ENCODE peak calls at places on chromosomes 11 and 22, in nine cellular contexts. V is stomach, R is GM12892, X is endothelial cell of umbilical vein, A is GM23338, P is GM12891, U is transverse colon, Z is upper lobe of left lung, J is Panc1. C is an unnamed sample.

GRCh38 chr22:42560381-42560780 is 6.6 kb downstream of the SERHL2 start:
- DNase-seq in V (no peak), R (no peak), X (no peak), A (no peak), P (no peak), U (no peak), Z (no peak), J (no peak), C (no peak)

GRCh38 chr11:15842345-15842744 is 514.0 kb downstream of the SOX6 start:
- DNase-seq in V (no peak), R (no peak), X (no peak), A (no peak), P (no peak), U (no peak), Z (no peak), J (no peak), C (no peak)

GRCh38 chr11:111123463-111124398 is 121.8 kb upstream of the POU2AF2 start:
- DNase-seq in V (no peak), R (no peak), X (no peak), A (no peak), P (no peak), U (no peak), Z (no peak), J (no peak), C (no peak)

GRCh38 chr11:76587810-76588454 is 82.6 kb downstream of the LRRC32 start:
- DNase-seq in V (no peak), R (no peak), X (no peak), A (no peak), P (no peak), U (no peak), Z (no peak), J (no peak), C (no peak)

GRCh38 chr11:64916040-64916847 is 765 bp downstream of the ATG2A start:
- DNase-seq in V (peak; percentile 52), R (peak; percentile 53), X (peak; percentile 34), A (peak; percentile 62), P (peak; percentile 63), U (peak; percentile 56), Z (peak; percentile 58), J (peak; percentile 51), C (no peak)

GRCh38 chr22:44051961-44052360 is 27.9 kb downstream of the PARVB start:
- DNase-seq in V (no peak), R (no peak), X (no peak), A (no peak), P (no peak), U (no peak), Z (no peak), J (no peak), C (no peak)

GRCh38 chr11:131430466-131431176 is 60.2 kb downstream of the NTM start:
- DNase-seq in V (no peak), R (no peak), X (no peak), A (no peak), P (no peak), U (no peak), Z (no peak), J (no peak), C (no peak)

GRCh38 chr11:33687733-33688479 is 12.7 kb downstream of the C11orf91 start:
- DNase-seq in V (no peak), R (peak; percentile 35), X (peak; percentile 75), A (peak; percentile 86), P (peak; percentile 35), U (no peak), Z (no peak), J (no peak), C (no peak)

GRCh38 chr22:37525073-37525745 is 6.0 kb upstream of the CARD10 start:
- DNase-seq in V (no peak), R (no peak), X (peak; percentile 76), A (no peak), P (no peak), U (no peak), Z (no peak), J (no peak), C (no peak)

GRCh38 chr11:88420165-88420781 is 82.7 kb upstream of the CTSC start:
- DNase-seq in V (no peak), R (no peak), X (no peak), A (no peak), P (no peak), U (no peak), Z (no peak), J (no peak), C (peak; percentile 60)

DNA sequence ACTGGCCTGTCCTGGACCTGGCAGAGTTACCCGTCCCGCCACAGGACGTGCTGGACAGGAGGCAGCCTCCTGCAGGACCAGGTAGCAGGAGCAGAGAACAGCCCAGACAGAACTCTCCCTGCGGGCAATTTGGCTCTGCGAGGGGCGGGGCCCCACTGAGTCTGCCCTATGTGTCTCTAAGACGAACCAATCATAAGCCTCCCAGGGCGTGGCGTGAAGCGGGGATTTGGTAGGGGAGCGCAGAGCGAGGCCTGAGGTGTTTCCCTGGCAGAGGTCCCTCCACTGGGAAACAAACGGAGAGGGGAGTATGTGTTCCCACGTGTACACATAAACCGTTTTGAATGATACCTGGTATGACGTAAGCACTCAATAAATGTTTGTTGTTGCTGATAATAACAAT is 7.4 kb downstream of the CD82 start:
- DNase-seq in V (peak; percentile 83), R (no peak), X (no peak), A (peak; percentile 79), P (no peak), U (no peak), Z (no peak), J (no peak), C (no peak)
- TF ChIP-seq POLR2AphosphoS5 in V (peak; percentile 31), R (no peak), X (no peak), A (no peak), P (no peak), U (no peak), Z (no peak), J (no peak), C (no peak)

GRCh38 chr11:1515082-1516060 is 28.8 kb upstream of the MOB2 start:
- DNase-seq in V (peak; percentile 85), R (peak; percentile 91), X (peak; percentile 63), A (peak; percentile 91), P (peak; percentile 96), U (peak; percentile 82), Z (peak; percentile 96), J (peak; percentile 22), C (peak; percentile 28)
- TF ChIP-seq POLR2AphosphoS5 in V (peak; percentile 58), R (no peak), X (no peak), A (no peak), P (no peak), U (no peak), Z (no peak), J (no peak), C (no peak)

GRCh38 chr11:73335204-73335923 is 27.3 kb downstream of the ARHGEF17 start:
- DNase-seq in V (peak; percentile 87), R (peak; percentile 68), X (peak; percentile 88), A (peak; percentile 86), P (peak; percentile 74), U (peak; percentile 87), Z (peak; percentile 85), J (peak; percentile 77), C (no peak)

GRCh38 chr11:73340164-73340563 is 32.1 kb downstream of the ARHGEF17 start:
- DNase-seq in V (no peak), R (no peak), X (no peak), A (no peak), P (no peak), U (no peak), Z (no peak), J (no peak), C (no peak)

GRCh38 chr11:73342633-73343032 is 33.6 kb upstream of the RELT start:
- DNase-seq in V (no peak), R (no peak), X (no peak), A (peak; percentile 67), P (no peak), U (no peak), Z (peak; percentile 83), J (no peak), C (no peak)

GRCh38 chr11:73334244-73335203 is 26.4 kb downstream of the ARHGEF17 start:
- DNase-seq in V (peak; percentile 65), R (no peak), X (peak; percentile 93), A (no peak), P (no peak), U (peak; percentile 67), Z (no peak), J (no peak), C (no peak)

GRCh38 chr11:73338279-73338678 is 30.2 kb downstream of the ARHGEF17 start:
- DNase-seq in V (no peak), R (no peak), X (no peak), A (no peak), P (no peak), U (no peak), Z (no peak), J (no peak), C (no peak)
- TF ChIP-seq POLR2AphosphoS5 in V (no peak), R (no peak), X (no peak), A (no peak), P (no peak), U (no peak), Z (no peak), J (no peak), C (no peak)

GRCh38 chr11:94183251-94183885 is 54.7 kb downstream of the PANX1 start:
- DNase-seq in V (no peak), R (no peak), X (no peak), A (no peak), P (no peak), U (no peak), Z (no peak), J (no peak), C (no peak)

GRCh38 chr11:94184861-94185260 is 56.2 kb downstream of the PANX1 start:
- DNase-seq in V (no peak), R (no peak), X (no peak), A (no peak), P (no peak), U (no peak), Z (no peak), J (no peak), C (no peak)

GRCh38 chr11:94184362-94184761 is 55.7 kb downstream of the PANX1 start:
- DNase-seq in V (no peak), R (no peak), X (no peak), A (no peak), P (no peak), U (no peak), Z (no peak), J (no peak), C (no peak)

GRCh38 chr11:94185387-94186084 is 56.9 kb downstream of the PANX1 start:
- DNase-seq in V (no peak), R (no peak), X (no peak), A (no peak), P (no peak), U (no peak), Z (no peak), J (no peak), C (no peak)

GRCh38 chr11:94183886-94184264 is 55.2 kb downstream of the PANX1 start:
- DNase-seq in V (peak; percentile 80), R (peak; percentile 5), X (peak; percentile 71), A (peak; percentile 83), P (peak; percentile 15), U (peak; percentile 73), Z (no peak), J (peak; percentile 42), C (no peak)
- TF ChIP-seq POLR2AphosphoS5 in V (peak; percentile 67), R (no peak), X (no peak), A (no peak), P (no peak), U (no peak), Z (no peak), J (no peak), C (no peak)

GRCh38 chr22:30309981-30310672 is 16.6 kb downstream of the TBC1D10A start:
- DNase-seq in V (peak; percentile 77), R (no peak), X (no peak), A (no peak), P (no peak), U (peak; percentile 74), Z (no peak), J (no peak), C (peak; percentile 91)
- TF ChIP-seq POLR2AphosphoS5 in V (peak; percentile 93), R (no peak), X (no peak), A (no peak), P (no peak), U (peak; percentile 61), Z (peak; percentile 86), J (no peak), C (peak; percentile 45)